ENCODE peak calls at places on chromosomes 13 and 19, in four cellular contexts. One of them, this sample, is unnamed.

GRCh38 chr13:49326222-49326917 is 78.6 kb downstream of the CDADC1 start:
- DNase-seq in A549: no peak
- DNase-seq in K562: no peak
- DNase-seq in IMR-90: no peak
- DNase-seq in this sample: no peak

GRCh38 chr19:940591-941291 is 14.9 kb downstream of the ARID3A start:
- DNase-seq in A549: no peak
- DNase-seq in K562: no peak
- DNase-seq in IMR-90: peak
- DNase-seq in this sample: no peak

GRCh38 chr19:862529-863304 is 3.3 kb downstream of the CFD start:
- DNase-seq in A549: no peak
- DNase-seq in K562: peak
- DNase-seq in IMR-90: peak
- DNase-seq in this sample: peak

GRCh38 chr19:35056513-35057063 is 15.1 kb downstream of the HPN start:
- DNase-seq in A549: no peak
- DNase-seq in K562: no peak
- DNase-seq in IMR-90: no peak
- DNase-seq in this sample: no peak

GRCh38 chr13:112063309-112063626 is 3.7 kb upstream of the SOX1 start:
- DNase-seq in A549: no peak
- DNase-seq in K562: no peak
- DNase-seq in IMR-90: no peak
- DNase-seq in this sample: no peak

GRCh38 chr13:33125821-33126570 is 109.8 kb downstream of the KL start:
- DNase-seq in A549: peak
- DNase-seq in K562: no peak
- DNase-seq in IMR-90: peak
- DNase-seq in this sample: peak

GRCh38 chr19:31344403-31344802 is 4.8 kb downstream of the TSHZ3 start:
- DNase-seq in A549: no peak
- DNase-seq in K562: no peak
- DNase-seq in IMR-90: no peak
- DNase-seq in this sample: no peak

GRCh38 chr19:4844348-4845179 is 13.1 kb upstream of the TICAM1 start:
- DNase-seq in A549: no peak
- DNase-seq in K562: no peak
- DNase-seq in IMR-90: peak
- DNase-seq in this sample: no peak

GRCh38 chr19:498977-499623 is 2.8 kb downstream of the MADCAM1 start:
- DNase-seq in A549: no peak
- DNase-seq in K562: no peak
- DNase-seq in IMR-90: no peak
- DNase-seq in this sample: no peak

GRCh38 chr19:12872941-12873890 is 8.0 kb downstream of the DNASE2 start:
- DNase-seq in A549: no peak
- DNase-seq in K562: peak
- DNase-seq in IMR-90: peak
- DNase-seq in this sample: peak

GRCh38 chr19:39502640-39503417 is 4.1 kb downstream of the DLL3 start:
- DNase-seq in A549: peak
- DNase-seq in K562: peak
- DNase-seq in IMR-90: peak
- DNase-seq in this sample: peak

DNA sequence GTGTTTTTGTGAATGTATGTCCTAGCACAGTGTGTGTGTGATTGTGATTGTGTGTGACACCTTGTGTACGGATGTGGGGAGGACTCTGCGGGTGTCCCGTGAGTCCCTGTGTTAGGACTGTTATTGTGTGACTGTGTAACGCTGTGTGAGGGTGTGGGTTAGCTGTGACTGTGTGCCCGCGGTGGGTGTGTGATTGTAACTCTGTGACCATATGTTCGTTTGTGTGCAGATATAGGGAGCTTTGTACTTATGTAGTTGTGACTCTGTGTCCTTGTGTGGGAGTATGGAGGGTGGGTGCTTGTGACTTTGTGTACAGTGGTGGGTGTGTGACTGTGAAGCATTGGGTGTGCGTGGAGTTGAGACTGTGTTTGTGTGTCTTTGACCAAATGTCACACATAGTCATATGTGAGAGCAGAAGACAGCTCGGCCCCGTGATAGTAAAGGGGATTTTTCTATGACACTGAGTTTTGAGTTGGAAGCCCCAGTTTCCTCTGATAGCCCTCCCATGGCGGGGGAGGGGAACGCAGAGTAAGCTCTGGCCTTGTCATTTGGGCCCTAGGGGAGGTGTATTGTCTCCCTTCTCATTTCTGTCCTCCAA is 949 bp upstream of the ZNF260 start:
- DNase-seq in A549: peak
- DNase-seq in K562: peak
- DNase-seq in IMR-90: no peak
- DNase-seq in this sample: peak
- TF ChIP-seq BHLHE40 in A549: no peak
- TF ChIP-seq BHLHE40 in K562: no peak
- TF ChIP-seq BHLHE40 in IMR-90: no peak
- TF ChIP-seq BHLHE40 in this sample: no peak

DNA sequence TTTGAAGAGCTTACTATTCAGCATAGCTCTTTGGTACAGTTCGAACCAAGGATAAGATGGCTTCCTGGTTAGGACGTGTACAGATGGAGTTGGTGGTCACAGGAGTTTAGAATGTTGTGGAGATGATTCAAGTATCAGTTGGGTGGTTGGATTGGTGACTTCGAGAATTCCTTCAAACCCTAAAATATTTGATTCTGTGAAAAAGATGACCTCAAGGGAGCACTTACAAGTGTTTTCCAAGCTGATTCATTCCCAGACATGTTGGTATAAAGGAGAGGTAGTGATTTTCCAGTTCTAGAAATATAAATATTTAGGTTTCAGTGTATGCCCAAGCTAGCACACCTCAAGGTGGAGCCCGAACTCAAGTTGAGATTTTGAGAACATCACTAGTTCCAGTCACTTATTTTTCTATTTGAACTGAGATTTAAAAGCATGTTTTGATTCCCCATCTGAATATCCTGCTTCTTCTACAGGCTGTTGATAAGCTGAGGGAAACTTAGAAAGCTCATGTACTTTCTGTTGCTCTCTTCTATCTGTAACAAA is 306.1 kb downstream of the DCT start:
- DNase-seq in A549: no peak
- DNase-seq in K562: no peak
- DNase-seq in IMR-90: peak
- DNase-seq in this sample: no peak
- TF ChIP-seq BHLHE40 in A549: no peak
- TF ChIP-seq BHLHE40 in K562: no peak
- TF ChIP-seq BHLHE40 in IMR-90: no peak
- TF ChIP-seq BHLHE40 in this sample: no peak

DNA sequence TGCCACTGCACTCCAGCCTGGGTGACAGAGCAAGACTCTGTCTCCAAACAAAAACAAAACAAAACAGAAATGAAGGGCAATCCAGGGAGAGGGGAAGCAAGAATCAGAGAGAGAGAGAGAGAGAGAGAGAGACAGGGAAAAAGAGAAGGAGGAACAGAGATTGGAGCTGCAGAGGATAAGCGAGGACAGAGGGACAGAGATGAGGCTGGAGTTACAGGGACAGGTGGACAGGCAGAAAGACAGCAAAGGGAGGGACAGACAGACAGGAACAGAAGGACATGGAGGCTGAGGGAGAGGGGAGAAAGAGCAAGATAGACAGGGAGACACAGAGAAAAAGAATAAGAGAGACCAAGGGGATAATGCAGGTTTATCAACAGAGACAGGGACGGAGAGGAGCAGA is 1.3 kb upstream of the CRX start:
- DNase-seq in A549: no peak
- DNase-seq in K562: no peak
- DNase-seq in IMR-90: no peak
- DNase-seq in this sample: no peak
- TF ChIP-seq BHLHE40 in A549: no peak
- TF ChIP-seq BHLHE40 in K562: no peak
- TF ChIP-seq BHLHE40 in IMR-90: no peak
- TF ChIP-seq BHLHE40 in this sample: no peak

GRCh38 chr19:58557253-58558065 is 952 bp downstream of the UBE2M start:
- DNase-seq in A549: no peak
- DNase-seq in K562: no peak
- DNase-seq in IMR-90: no peak
- DNase-seq in this sample: no peak

GRCh38 chr19:58559275-58560006 is 1.0 kb upstream of the UBE2M start:
- DNase-seq in A549: peak
- DNase-seq in K562: peak
- DNase-seq in IMR-90: peak
- DNase-seq in this sample: peak

GRCh38 chr19:58556633-58557252 is 1.7 kb downstream of the UBE2M start:
- DNase-seq in A549: no peak
- DNase-seq in K562: no peak
- DNase-seq in IMR-90: no peak
- DNase-seq in this sample: no peak

GRCh38 chr19:58558623-58559274 is 338 bp upstream of the UBE2M start:
- DNase-seq in A549: peak
- DNase-seq in K562: peak
- DNase-seq in IMR-90: peak
- DNase-seq in this sample: peak

DNA sequence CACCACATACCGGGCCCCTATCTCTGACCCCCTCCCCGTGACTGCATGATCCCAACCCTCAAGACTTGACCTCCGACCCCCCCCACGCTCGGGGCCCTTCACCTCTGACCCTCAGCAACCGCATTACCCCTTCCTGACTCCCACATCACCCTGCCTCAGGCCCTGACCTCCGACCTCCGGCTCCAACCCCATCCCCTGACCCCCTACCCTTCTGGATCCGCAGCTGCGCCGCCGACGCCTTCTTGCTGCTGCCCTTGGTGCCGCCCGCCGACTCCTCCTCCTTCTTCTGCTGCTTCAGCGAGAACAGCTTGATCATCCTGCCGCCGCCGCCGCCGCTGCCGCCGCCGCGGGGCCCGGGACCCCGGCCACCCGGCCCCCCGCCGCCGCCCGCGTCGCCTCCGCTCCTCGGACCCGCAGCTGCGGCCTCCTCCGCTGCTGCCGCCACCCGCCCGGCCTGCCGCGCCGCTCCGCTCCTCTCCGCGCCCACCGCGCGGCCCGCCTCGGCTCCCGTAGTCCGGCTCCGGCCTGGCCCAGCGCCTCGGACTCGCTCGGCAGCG is at the start of gene UBE2M:
- DNase-seq in A549: no peak
- DNase-seq in K562: peak
- DNase-seq in IMR-90: no peak
- DNase-seq in this sample: no peak
- TF ChIP-seq BHLHE40 in A549: no peak
- TF ChIP-seq BHLHE40 in K562: peak
- TF ChIP-seq BHLHE40 in IMR-90: no peak
- TF ChIP-seq BHLHE40 in this sample: no peak